ENCODE peak calls at places on chromosomes 4 and X, in six cellular contexts. P is psoas muscle; W is uterus; O is naive thymus-derived CD4-positive, alpha-beta T cell; C is heart right ventricle; D is left lung. E is an unnamed sample. For H3K4me1, the result is how much of the 10 kb centered on the place peaks cover.

GRCh38 chr4:147160908-147161513 is 215.3 kb upstream of the TTC29 start:
- DNase-seq in P (no peak), W (no peak), D (no peak), C (peak), O (no peak), E (peak)

GRCh38 chr4:81343536-81343935 is 128.2 kb downstream of the RASGEF1B start:
- DNase-seq in C (no peak), W (no peak), P (no peak), D (no peak), O (no peak), E (no peak)

GRCh38 chr4:145347684-145348083 is 134.0 kb upstream of the SMAD1 start:
- DNase-seq in D (no peak), P (no peak), C (no peak), O (no peak), W (no peak), E (no peak)

GRCh38 chr4:8409271-8410065 is 31.1 kb downstream of the ACOX3 start:
- DNase-seq in W (peak), C (peak), O (no peak), D (no peak), P (peak), E (no peak)

GRCh38 chrX:17535229-17535628 is 160.2 kb downstream of the NHS start:
- DNase-seq in D (no peak), C (peak), P (no peak), O (no peak), W (no peak), E (peak)

GRCh38 chrX:38262715-38263620 is 42.3 kb upstream of the SRPX start:
- DNase-seq in C (no peak), D (no peak), P (no peak), W (no peak), O (no peak), E (no peak)

GRCh38 chr4:183164963-183165362 is 65.9 kb downstream of the WWC2 start:
- DNase-seq in D (no peak), P (no peak), C (no peak), O (no peak), W (no peak), E (no peak)

GRCh38 chr4:53150631-53151488 is 215.0 kb downstream of the SCFD2 start:
- DNase-seq in P (no peak), D (no peak), O (no peak), C (no peak), W (no peak), E (no peak)

GRCh38 chr4:176443646-176444409 is 124.1 kb downstream of the SPCS3 start:
- DNase-seq in P (no peak), W (no peak), D (no peak), C (no peak), O (no peak), E (no peak)

GRCh38 chr4:41009411-41009810 is 204.9 kb downstream of the APBB2 start:
- DNase-seq in O (no peak), D (no peak), C (no peak), W (no peak), P (no peak), E (no peak)

GRCh38 chrX:16869393-16870094 is 618 bp downstream of the RBBP7 start:
- DNase-seq in W (no peak), P (no peak), D (peak), O (peak), C (peak), E (peak)

GRCh38 chr4:76624271-76624681 is 189.2 kb downstream of the SHROOM3 start:
- DNase-seq in O (no peak), P (no peak), D (no peak), C (peak), W (peak), E (no peak)

GRCh38 chr4:76623217-76624060 is 188.4 kb downstream of the SHROOM3 start:
- DNase-seq in D (no peak), O (no peak), C (no peak), W (no peak), P (no peak), E (no peak)

GRCh38 chr4:76622717-76623116 is 187.7 kb downstream of the SHROOM3 start:
- DNase-seq in P (no peak), D (no peak), C (no peak), O (no peak), W (no peak), E (no peak)

GRCh38 chr4:76622126-76622525 is 187.1 kb downstream of the SHROOM3 start:
- DNase-seq in W (no peak), P (no peak), C (no peak), D (no peak), O (no peak), E (no peak)

GRCh38 chr4:76620723-76621463 is 185.9 kb downstream of the SHROOM3 start:
- DNase-seq in O (no peak), P (no peak), C (no peak), D (no peak), W (no peak), E (no peak)
- H3K4me1 ChIP-seq in O (under half), P (under half), C (under half), D (under half), W (under half), E (under half)

GRCh38 chr4:86967798-86968197 is 33.0 kb downstream of the AFF1 start:
- DNase-seq in O (no peak), P (no peak), C (no peak), W (no peak), D (no peak), E (no peak)
- H3K4me1 ChIP-seq in O (under half), P (under half), C (under half), W (under half), D (under half), E (half or more)

GRCh38 chr4:138911903-138912713 is 103.5 kb upstream of the NOCT start:
- DNase-seq in C (no peak), D (no peak), W (no peak), O (no peak), P (no peak), E (no peak)

GRCh38 chr4:138912714-138913340 is 102.8 kb upstream of the NOCT start:
- DNase-seq in D (no peak), W (no peak), O (no peak), C (no peak), P (no peak), E (no peak)

GRCh38 chr4:138919094-138919936 is 96.3 kb upstream of the NOCT start:
- DNase-seq in O (no peak), P (peak), C (peak), D (peak), W (peak), E (peak)

GRCh38 chr4:138915725-138916124 is 99.9 kb upstream of the NOCT start:
- DNase-seq in O (no peak), W (no peak), C (no peak), D (no peak), P (no peak), E (no peak)

DNA sequence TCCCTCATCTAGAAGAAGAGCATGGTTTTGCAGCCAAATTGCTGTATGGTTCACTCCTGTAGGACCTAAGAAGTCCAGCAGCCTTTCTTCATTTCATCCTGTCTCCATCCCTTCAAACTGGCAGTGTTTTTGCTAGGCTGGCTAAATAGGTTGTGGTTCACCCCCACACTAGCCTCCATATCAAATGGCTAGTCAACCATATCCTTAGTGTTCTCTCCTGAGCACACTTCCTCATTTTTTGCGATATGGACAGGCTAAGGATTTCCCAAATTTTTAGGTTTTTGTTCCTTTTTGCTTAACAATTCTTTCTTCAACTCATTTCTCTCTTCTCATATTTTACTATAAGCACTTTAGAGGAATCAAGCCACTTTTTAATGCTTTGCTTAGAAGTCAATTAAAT is 98.8 kb upstream of the NOCT start:
- DNase-seq in O (no peak), C (no peak), P (no peak), W (no peak), D (no peak), E (no peak)
- H3K4me1 ChIP-seq in O (under half), C (under half), P (under half), W (under half), D (under half), E (under half)

GRCh38 chr4:122553432-122553831 is 67.4 kb downstream of the IL21 start:
- DNase-seq in P (no peak), O (no peak), W (no peak), C (no peak), D (no peak), E (no peak)

GRCh38 chr4:122555216-122555615 is 65.7 kb downstream of the IL21 start:
- DNase-seq in O (no peak), P (no peak), C (no peak), W (no peak), D (no peak), E (no peak)

GRCh38 chr4:122548452-122548851 is 72.4 kb downstream of the IL21 start:
- DNase-seq in O (no peak), W (no peak), P (no peak), D (no peak), C (no peak), E (no peak)

GRCh38 chr4:122548886-122549630 is 71.8 kb downstream of the IL21 start:
- DNase-seq in O (no peak), D (no peak), W (no peak), C (no peak), P (no peak), E (no peak)

GRCh38 chr4:122552898-122553297 is 68.0 kb downstream of the IL21 start:
- DNase-seq in D (no peak), W (no peak), C (no peak), O (no peak), P (no peak), E (no peak)
- H3K4me1 ChIP-seq in D (under half), W (under half), C (under half), O (under half), P (under half), E (under half)

GRCh38 chr4:119730644-119730995 is 102.0 kb upstream of the PDE5A start:
- DNase-seq in D (no peak), P (no peak), O (no peak), W (no peak), C (no peak), E (no peak)

GRCh38 chr4:119735136-119735770 is 106.6 kb upstream of the PDE5A start:
- DNase-seq in W (no peak), O (no peak), P (no peak), C (no peak), D (no peak), E (no peak)

GRCh38 chr4:119731146-119731742 is 102.6 kb upstream of the PDE5A start:
- DNase-seq in W (no peak), C (no peak), D (no peak), O (no peak), P (no peak), E (no peak)

GRCh38 chr4:119731778-119732177 is 103.2 kb upstream of the PDE5A start:
- DNase-seq in W (no peak), P (no peak), D (no peak), O (no peak), C (no peak), E (no peak)

GRCh38 chr4:119733431-119733830 is 104.8 kb upstream of the PDE5A start:
- DNase-seq in O (no peak), D (no peak), C (no peak), P (no peak), W (no peak), E (no peak)
- H3K4me1 ChIP-seq in O (under half), D (under half), C (under half), P (under half), W (under half), E (under half)

GRCh38 chrX:10112510-10112909 is 44.3 kb upstream of the CLCN4 start:
- DNase-seq in D (no peak), P (no peak), C (no peak), W (no peak), O (no peak), E (peak)
- H3K4me1 ChIP-seq in D (under half), P (under half), C (under half), W (under half), O (half or more), E (half or more)

E was measured in OCI-LY7.